ENCODE peak calls at places on chromosomes 3 and 15, in five cellular contexts. One of them, this sample, is unnamed.

GRCh38 chr3:121719423-121719822 is 30.1 kb downstream of the GOLGB1 start:
- DNase-seq in EL: no peak
- DNase-seq in mucosa of descending colon: no peak
- DNase-seq in skeletal muscle cell: no peak
- DNase-seq in HAP-1: no peak
- DNase-seq in this sample: no peak

GRCh38 chr3:120396469-120396868 is 47.3 kb upstream of the LRRC58 start:
- DNase-seq in mucosa of descending colon: no peak
- DNase-seq in HAP-1: no peak
- DNase-seq in EL: no peak
- DNase-seq in skeletal muscle cell: no peak
- DNase-seq in this sample: no peak

GRCh38 chr3:38114052-38114874 is 22.7 kb downstream of the ACAA1 start:
- DNase-seq in mucosa of descending colon: no peak
- DNase-seq in skeletal muscle cell: no peak
- DNase-seq in EL: no peak
- DNase-seq in HAP-1: no peak
- DNase-seq in this sample: no peak

GRCh38 chr3:113212845-113213375 is 1.6 kb downstream of the BOC start:
- DNase-seq in EL: no peak
- DNase-seq in HAP-1: no peak
- DNase-seq in mucosa of descending colon: no peak
- DNase-seq in skeletal muscle cell: no peak
- DNase-seq in this sample: no peak

GRCh38 chr3:174862666-174863065 is 3.5 kb downstream of the NAALADL2 start:
- DNase-seq in HAP-1: no peak
- DNase-seq in EL: no peak
- DNase-seq in skeletal muscle cell: no peak
- DNase-seq in mucosa of descending colon: no peak
- DNase-seq in this sample: no peak

GRCh38 chr15:50107591-50108408 is 11.2 kb downstream of the ATP8B4 start:
- DNase-seq in skeletal muscle cell: no peak
- DNase-seq in mucosa of descending colon: no peak
- DNase-seq in EL: no peak
- DNase-seq in HAP-1: no peak
- DNase-seq in this sample: no peak

GRCh38 chr3:190772831-190773230 is 89.7 kb downstream of the GMNC start:
- DNase-seq in EL: no peak
- DNase-seq in HAP-1: no peak
- DNase-seq in skeletal muscle cell: no peak
- DNase-seq in mucosa of descending colon: no peak
- DNase-seq in this sample: no peak

GRCh38 chr3:128603811-128604447 is 46.7 kb downstream of the RPN1 start:
- DNase-seq in EL: no peak
- DNase-seq in mucosa of descending colon: no peak
- DNase-seq in HAP-1: no peak
- DNase-seq in skeletal muscle cell: no peak
- DNase-seq in this sample: no peak

GRCh38 chr3:96813820-96814580 is 394 bp upstream of the EPHA6 start:
- DNase-seq in HAP-1: peak
- DNase-seq in EL: peak
- DNase-seq in mucosa of descending colon: peak
- DNase-seq in skeletal muscle cell: no peak
- DNase-seq in this sample: no peak

GRCh38 chr3:52240059-52240885 is 1.3 kb upstream of the TWF2 start:
- DNase-seq in HAP-1: no peak
- DNase-seq in skeletal muscle cell: peak
- DNase-seq in EL: peak
- DNase-seq in mucosa of descending colon: peak
- DNase-seq in this sample: no peak

GRCh38 chr3:124498891-124499290 is 231.4 kb upstream of the UMPS start:
- DNase-seq in skeletal muscle cell: no peak
- DNase-seq in HAP-1: no peak
- DNase-seq in mucosa of descending colon: no peak
- DNase-seq in EL: no peak
- DNase-seq in this sample: no peak

GRCh38 chr15:47872208-47872607 is 154.9 kb downstream of the SEMA6D start:
- DNase-seq in HAP-1: no peak
- DNase-seq in EL: no peak
- DNase-seq in mucosa of descending colon: no peak
- DNase-seq in skeletal muscle cell: no peak
- DNase-seq in this sample: no peak

GRCh38 chr3:112042842-112043280 is 8.3 kb downstream of the TMPRSS7 start:
- DNase-seq in mucosa of descending colon: peak
- DNase-seq in HAP-1: no peak
- DNase-seq in skeletal muscle cell: no peak
- DNase-seq in EL: no peak
- DNase-seq in this sample: no peak

GRCh38 chr15:98758224-98758623 is 109.9 kb downstream of the IGF1R start:
- DNase-seq in mucosa of descending colon: no peak
- DNase-seq in skeletal muscle cell: no peak
- DNase-seq in HAP-1: no peak
- DNase-seq in EL: no peak
- DNase-seq in this sample: no peak

GRCh38 chr3:39141211-39141995 is 12.0 kb downstream of the CSRNP1 start:
- DNase-seq in mucosa of descending colon: peak
- DNase-seq in EL: peak
- DNase-seq in HAP-1: no peak
- DNase-seq in skeletal muscle cell: no peak
- DNase-seq in this sample: no peak

GRCh38 chr3:171797265-171797679 is 13.0 kb downstream of the PLD1 start:
- DNase-seq in EL: no peak
- DNase-seq in mucosa of descending colon: no peak
- DNase-seq in skeletal muscle cell: no peak
- DNase-seq in HAP-1: no peak
- DNase-seq in this sample: no peak

GRCh38 chr3:137469263-137469662 is 294.9 kb upstream of the SOX14 start:
- DNase-seq in EL: no peak
- DNase-seq in skeletal muscle cell: no peak
- DNase-seq in HAP-1: no peak
- DNase-seq in mucosa of descending colon: no peak
- DNase-seq in this sample: no peak

GRCh38 chr3:31575448-31575847 is 42.7 kb downstream of the STT3B start:
- DNase-seq in mucosa of descending colon: no peak
- DNase-seq in HAP-1: no peak
- DNase-seq in skeletal muscle cell: no peak
- DNase-seq in EL: peak
- DNase-seq in this sample: no peak

This sample was measured in cortex of kidney.